ENCODE peak calls at places on chromosomes 4 and X, in eight cellular contexts. U, M, D, Z, T, H, B and E are unnamed samples.

GRCh38 chrX:63784902-63785692 is at the start of gene ARHGEF9:
- DNase-seq in D (no peak), B (no peak), T (no peak), H (no peak), U (peak), Z (no peak), M (no peak), E (peak)

GRCh38 chr4:17033256-17034245 is 135.1 kb upstream of the LDB2 start:
- DNase-seq in T (no peak), U (no peak), H (no peak), B (peak), Z (no peak), D (peak), M (no peak), E (no peak)

GRCh38 chrX:134186362-134187121 is 50.4 kb upstream of the CCDC160 start:
- DNase-seq in U (no peak), D (no peak), M (no peak), Z (no peak), B (no peak), H (peak), T (peak), E (peak)

GRCh38 chrX:153538424-153538823 is 21.0 kb downstream of the ATP2B3 start:
- DNase-seq in D (no peak), Z (no peak), B (no peak), T (no peak), H (no peak), U (no peak), M (no peak), E (no peak)

GRCh38 chr4:108834787-108835384 is 72.0 kb upstream of the ETNPPL start:
- DNase-seq in B (peak), U (peak), T (peak), Z (no peak), M (peak), H (no peak), D (no peak), E (peak)

GRCh38 chrX:124726881-124727280 is 380.5 kb downstream of the SH2D1A start:
- DNase-seq in B (no peak), Z (no peak), T (no peak), M (no peak), U (no peak), H (no peak), D (no peak), E (no peak)

GRCh38 chr4:8346838-8347605 is 77.5 kb downstream of the HTRA3 start:
- DNase-seq in U (no peak), D (no peak), Z (no peak), T (no peak), B (no peak), H (no peak), M (no peak), E (no peak)

GRCh38 chr4:2281575-2282343 is 19.9 kb upstream of the MXD4 start:
- DNase-seq in H (peak), D (no peak), U (peak), Z (no peak), B (no peak), M (no peak), T (peak), E (peak)

GRCh38 chrX:47513697-47514085 is 30.7 kb upstream of the ZNF41 start:
- DNase-seq in H (no peak), B (no peak), T (no peak), U (no peak), D (no peak), Z (no peak), M (no peak), E (no peak)

GRCh38 chr4:121938282-121939092 is 13.4 kb downstream of the TRPC3 start:
- DNase-seq in D (peak), Z (no peak), U (no peak), T (no peak), B (peak), H (no peak), M (no peak), E (no peak)

GRCh38 chr4:155787113-155787710 is 28.4 kb downstream of the GUCY1B1 start:
- DNase-seq in T (peak), M (no peak), D (no peak), H (no peak), U (peak), Z (peak), B (peak), E (peak)

GRCh38 chr4:118953276-118953675 is 64.6 kb downstream of the SYNPO2 start:
- DNase-seq in Z (no peak), B (no peak), H (no peak), T (no peak), U (no peak), M (no peak), D (no peak), E (no peak)

GRCh38 chr4:2793578-2793919 is 664 bp downstream of the SH3BP2 start:
- DNase-seq in B (peak), U (peak), T (no peak), M (no peak), D (no peak), H (no peak), Z (no peak), E (no peak)

GRCh38 chr4:120613778-120614177 is 308.7 kb downstream of the PRDM5 start:
- DNase-seq in Z (no peak), H (no peak), U (no peak), T (no peak), B (no peak), D (no peak), M (no peak), E (no peak)

GRCh38 chrX:10090319-10090718 is 66.5 kb upstream of the CLCN4 start:
- DNase-seq in B (peak), Z (no peak), D (no peak), U (peak), M (no peak), H (no peak), T (no peak), E (no peak)

GRCh38 chrX:57447856-57448255 is 144.0 kb upstream of the ZXDB start:
- DNase-seq in B (no peak), D (no peak), U (peak), T (no peak), Z (no peak), H (no peak), M (no peak), E (no peak)

GRCh38 chr4:2924765-2925301 is 38.4 kb downstream of the NOP14 start:
- DNase-seq in H (no peak), U (no peak), T (no peak), B (no peak), D (no peak), M (no peak), Z (no peak), E (no peak)

GRCh38 chrX:23478056-23478455 is 143.4 kb downstream of the PTCHD1 start:
- DNase-seq in H (no peak), B (no peak), M (no peak), Z (no peak), T (no peak), D (no peak), U (peak), E (no peak)

GRCh38 chrX:106957856-106958255 is 37.7 kb downstream of the CLDN2 start:
- DNase-seq in Z (no peak), T (no peak), D (no peak), B (peak), U (no peak), M (no peak), H (no peak), E (no peak)

GRCh38 chr4:20252656-20253271 is 1.1 kb downstream of the SLIT2 start:
- DNase-seq in U (peak), M (no peak), Z (no peak), D (no peak), B (peak), T (peak), H (no peak), E (peak)

GRCh38 chr4:138494931-138495330 is 252.8 kb upstream of the SLC7A11 start:
- DNase-seq in D (no peak), M (no peak), T (no peak), Z (peak), U (peak), H (no peak), B (peak), E (no peak)

GRCh38 chr4:41835321-41835995 is 86.9 kb upstream of the PHOX2B start:
- DNase-seq in D (no peak), Z (no peak), M (no peak), H (no peak), T (no peak), U (no peak), B (no peak), E (no peak)

GRCh38 chr4:111330786-111331185 is 707.9 kb upstream of the PITX2 start:
- DNase-seq in U (no peak), Z (no peak), T (no peak), H (no peak), M (no peak), D (no peak), B (peak), E (no peak)

GRCh38 chr4:129350800-129351199 is 254.8 kb downstream of the C4orf33 start:
- DNase-seq in U (peak), M (no peak), D (no peak), B (no peak), Z (no peak), T (no peak), H (no peak), E (no peak)

GRCh38 chr4:156576946-156577345 is 394.7 kb downstream of the PDGFC start:
- DNase-seq in M (no peak), Z (no peak), B (no peak), T (no peak), D (no peak), U (peak), H (no peak), E (no peak)

GRCh38 chrX:40849906-40850672 is 114.7 kb upstream of the MED14 start:
- DNase-seq in M (no peak), T (no peak), D (no peak), H (no peak), B (peak), Z (no peak), U (peak), E (no peak)

GRCh38 chrX:1124531-1124930 is 87.9 kb downstream of the CRLF2 start:
- DNase-seq in Z (no peak), M (no peak), B (no peak), T (no peak), D (no peak), U (no peak), H (no peak), E (no peak)

GRCh38 chr4:77582151-77582550 is 23.5 kb upstream of the CXCL13 start:
- DNase-seq in T (no peak), M (no peak), U (peak), Z (no peak), B (no peak), D (no peak), H (no peak), E (no peak)

GRCh38 chr4:52028970-52029369 is 8.8 kb upstream of the LRRC66 start:
- DNase-seq in B (peak), T (no peak), Z (no peak), U (peak), M (peak), D (no peak), H (no peak), E (no peak)

GRCh38 chrX:65755786-65756185 is 88.3 kb downstream of the MSN start:
- DNase-seq in U (no peak), H (no peak), M (no peak), D (no peak), Z (no peak), T (no peak), B (no peak), E (no peak)

GRCh38 chr4:54384563-54384962 is 155.5 kb downstream of the PDGFRA start:
- DNase-seq in M (peak), D (no peak), H (no peak), Z (no peak), U (peak), B (peak), T (peak), E (no peak)

GRCh38 chr4:10018818-10019438 is 2.4 kb downstream of the SLC2A9 start:
- DNase-seq in B (peak), H (peak), T (peak), D (peak), U (peak), M (peak), Z (peak), E (peak)

GRCh38 chr4:82542642-82543041 is 19.1 kb downstream of the TMEM150C start:
- DNase-seq in D (no peak), U (no peak), T (no peak), M (no peak), B (no peak), H (no peak), Z (no peak), E (no peak)
- TF ChIP-seq CTCF in D (no peak), U (no peak), T (no peak), M (no peak), B (no peak), H (no peak), Z (no peak), E (no peak)

GRCh38 chr4:139770361-139770760 is 104.7 kb downstream of the MGST2 start:
- DNase-seq in T (no peak), B (no peak), U (peak), Z (no peak), D (no peak), H (no peak), M (no peak), E (no peak)

GRCh38 chr4:139769355-139769754 is 103.7 kb downstream of the MGST2 start:
- DNase-seq in D (no peak), H (no peak), U (no peak), T (no peak), Z (no peak), M (no peak), B (no peak), E (no peak)

GRCh38 chr4:139767585-139767984 is 102.0 kb downstream of the MGST2 start:
- DNase-seq in M (no peak), Z (no peak), H (no peak), U (no peak), D (no peak), T (no peak), B (no peak), E (no peak)

GRCh38 chr4:139768366-139768765 is 102.7 kb downstream of the MGST2 start:
- DNase-seq in T (no peak), Z (no peak), B (no peak), U (no peak), D (no peak), M (no peak), H (no peak), E (no peak)

GRCh38 chr4:139768913-139769312 is 103.3 kb downstream of the MGST2 start:
- DNase-seq in H (no peak), T (no peak), B (no peak), U (peak), D (no peak), M (no peak), Z (no peak), E (no peak)
- TF ChIP-seq CTCF in H (no peak), T (no peak), B (no peak), U (peak), D (no peak), M (peak), Z (no peak), E (no peak)

GRCh38 chrX:129678176-129678880 is 23.6 kb upstream of the APLN start:
- DNase-seq in Z (peak), H (peak), U (no peak), T (peak), M (no peak), B (no peak), D (no peak), E (peak)
- TF ChIP-seq CTCF in Z (peak), H (peak), U (no peak), T (peak), M (no peak), B (no peak), D (peak), E (peak)

GRCh38 chrX:71872542-71873458 is 37.8 kb upstream of the NHSL2 start:
- DNase-seq in M (no peak), H (no peak), T (no peak), U (no peak), Z (no peak), B (no peak), D (no peak), E (peak)

GRCh38 chrX:71873459-71873833 is 37.2 kb upstream of the NHSL2 start:
- DNase-seq in T (no peak), H (no peak), D (no peak), U (no peak), B (no peak), Z (no peak), M (no peak), E (peak)

GRCh38 chrX:71871367-71871766 is 39.3 kb upstream of the NHSL2 start:
- DNase-seq in B (peak), H (no peak), D (no peak), M (peak), Z (no peak), U (peak), T (no peak), E (peak)

GRCh38 chrX:71867680-71868079 is 43.0 kb upstream of the NHSL2 start:
- DNase-seq in Z (no peak), U (no peak), M (no peak), B (no peak), T (no peak), H (no peak), D (no peak), E (peak)

DNA sequence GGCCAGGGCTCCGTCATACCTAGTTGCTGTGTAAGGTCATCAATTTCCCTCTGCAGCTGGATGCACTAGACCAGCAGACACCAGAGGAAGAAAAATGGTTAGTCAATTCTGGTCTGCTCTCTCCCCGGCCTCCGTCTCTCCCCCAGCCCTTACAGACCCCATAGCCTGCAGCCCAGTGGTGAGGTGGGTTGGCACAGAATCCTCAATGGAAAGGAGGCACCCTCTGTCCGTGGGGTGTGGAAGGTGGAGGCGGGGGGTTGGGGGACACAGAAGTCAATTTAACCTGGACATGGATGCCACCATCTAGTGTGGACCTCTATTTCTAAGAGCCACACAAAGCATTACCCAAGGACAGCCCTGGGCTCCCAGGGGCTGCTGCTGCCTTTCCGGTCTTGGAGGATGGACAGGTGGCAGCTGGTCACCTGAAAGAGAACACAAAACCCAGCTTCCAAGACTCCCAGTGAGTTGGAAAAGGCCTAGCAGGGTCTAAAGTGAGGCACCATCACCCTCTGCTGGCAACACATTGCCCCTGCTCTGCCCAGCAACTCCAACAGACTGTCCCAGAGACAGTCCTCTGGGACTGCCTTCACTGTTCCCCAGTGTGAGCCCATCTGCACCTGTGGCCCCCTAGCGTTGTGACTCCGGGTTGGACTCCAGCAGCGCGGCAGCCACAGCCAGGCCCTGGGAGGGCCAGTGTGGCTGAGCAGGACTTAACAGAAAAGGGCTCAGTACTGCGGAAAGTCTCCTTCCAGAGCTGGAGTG is 40.1 kb upstream of the NHSL2 start:
- DNase-seq in Z (peak), T (peak), H (no peak), M (no peak), U (no peak), D (no peak), B (no peak), E (peak)
- TF ChIP-seq CTCF in Z (peak), T (peak), H (no peak), M (peak), U (no peak), D (no peak), B (peak), E (no peak)

GRCh38 chrX:81957900-81958545 is 756.1 kb downstream of the SH3BGRL start:
- DNase-seq in H (no peak), U (peak), D (no peak), Z (peak), M (no peak), B (peak), T (peak), E (peak)
- TF ChIP-seq CTCF in H (no peak), U (no peak), D (no peak), Z (peak), M (no peak), B (peak), T (peak), E (peak)

GRCh38 chr4:141548791-141549190 is 87.6 kb upstream of the IL15 start:
- DNase-seq in M (no peak), U (no peak), B (peak), H (no peak), T (no peak), Z (no peak), D (no peak), E (no peak)
- TF ChIP-seq CTCF in M (no peak), U (no peak), B (no peak), H (no peak), T (no peak), Z (no peak), D (no peak), E (no peak)

DNA sequence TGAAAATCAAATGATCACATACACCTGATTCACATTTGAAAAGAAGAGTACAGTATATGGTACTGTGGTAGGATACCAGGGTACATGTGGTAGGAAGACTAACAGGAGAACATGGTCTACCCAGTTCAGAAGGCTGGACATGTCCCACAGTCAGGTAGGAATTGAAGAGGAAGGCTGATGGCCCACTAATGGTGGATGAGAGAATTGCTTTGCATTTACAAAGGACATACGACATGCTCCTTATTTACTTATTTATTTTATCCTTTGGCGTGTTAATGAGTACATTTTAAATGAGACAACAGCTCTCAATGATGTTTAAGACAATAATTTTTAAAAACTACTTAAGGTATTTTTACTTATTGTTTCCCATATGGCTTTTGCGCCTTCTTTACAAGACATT is 106.7 kb upstream of the BMP2K start:
- DNase-seq in M (no peak), U (no peak), T (no peak), B (no peak), H (no peak), D (no peak), Z (peak), E (no peak)
- TF ChIP-seq CTCF in M (peak), U (peak), T (peak), B (no peak), H (no peak), D (no peak), Z (no peak), E (no peak)